ENCODE peak calls at places on chromosomes 2 and 18, in eight cellular contexts. S, P, Z, X, R, K, D and N are unnamed samples. For H3K27me3, the result is how much of the 10 kb centered on the place peaks cover.

GRCh38 chr2:113685471-113685870 is 58.4 kb downstream of the RABL2A start:
- DNase-seq in K (peak), X (peak), Z (no peak), R (no peak), S (no peak), D (no peak), P (no peak), N (no peak)

GRCh38 chr2:186342029-186342428 is 144.0 kb upstream of the ZC3H15 start:
- DNase-seq in X (no peak), D (no peak), Z (no peak), K (no peak), S (no peak), P (no peak), R (no peak), N (no peak)

GRCh38 chr2:16038586-16038985 is 98.2 kb downstream of the MYCN start:
- DNase-seq in P (no peak), S (no peak), Z (no peak), D (no peak), X (no peak), R (no peak), K (no peak), N (no peak)

GRCh38 chr2:36060133-36060532 is 295.4 kb upstream of the CRIM1 start:
- DNase-seq in X (no peak), S (no peak), K (no peak), R (no peak), D (no peak), P (no peak), Z (no peak), N (no peak)

GRCh38 chr2:137333386-137333972 is 568.1 kb downstream of the THSD7B start:
- DNase-seq in X (no peak), Z (no peak), D (no peak), P (no peak), K (peak), R (no peak), S (peak), N (no peak)

GRCh38 chr18:27803957-27804356 is 373.0 kb downstream of the CDH2 start:
- DNase-seq in S (peak), X (no peak), Z (no peak), D (no peak), P (no peak), R (no peak), K (peak), N (no peak)

GRCh38 chr2:228777855-228778355 is 493.2 kb downstream of the PID1 start:
- DNase-seq in S (no peak), Z (no peak), P (no peak), R (no peak), K (no peak), D (no peak), X (no peak), N (no peak)

GRCh38 chr18:57497372-57498294 is 62.5 kb downstream of the ONECUT2 start:
- DNase-seq in D (no peak), Z (no peak), R (no peak), S (peak), K (peak), P (no peak), X (no peak), N (no peak)

GRCh38 chr2:232588680-232589585 is 38.4 kb downstream of the EIF4E2 start:
- DNase-seq in D (peak), Z (no peak), P (peak), S (peak), K (peak), R (no peak), X (peak), N (no peak)

GRCh38 chr2:33223851-33224250 is 252.6 kb upstream of the RASGRP3 start:
- DNase-seq in S (no peak), X (no peak), R (no peak), K (peak), D (no peak), P (no peak), Z (no peak), N (no peak)

GRCh38 chr2:147844691-147845607 is at the start of gene ACVR2A:
- DNase-seq in K (peak), R (no peak), Z (no peak), X (peak), S (peak), D (peak), P (no peak), N (peak)

GRCh38 chr2:217685255-217685605 is 317.6 kb downstream of the TNS1 start:
- DNase-seq in D (peak), X (peak), P (peak), Z (peak), S (peak), K (peak), R (peak), N (peak)

GRCh38 chr2:172119089-172119488 is 16.4 kb upstream of the DLX2 start:
- DNase-seq in D (no peak), S (peak), R (no peak), K (peak), X (peak), Z (no peak), P (no peak), N (no peak)

GRCh38 chr2:110980613-110981062 is 140.1 kb upstream of the BCL2L11 start:
- DNase-seq in R (no peak), D (no peak), Z (no peak), X (no peak), K (no peak), P (no peak), S (no peak), N (no peak)

GRCh38 chr2:165203689-165204559 is at the start of gene SCN3A:
- DNase-seq in X (peak), Z (no peak), K (peak), S (peak), P (no peak), R (no peak), D (peak), N (peak)

GRCh38 chr2:216915548-216916128 is 55.8 kb upstream of the TNP1 start:
- DNase-seq in D (no peak), K (peak), S (no peak), P (no peak), X (no peak), Z (peak), R (no peak), N (no peak)

GRCh38 chr18:29181151-29181901 is 1004.4 kb upstream of the CDH2 start:
- DNase-seq in R (no peak), X (peak), K (peak), S (peak), P (peak), Z (no peak), D (peak), N (no peak)

GRCh38 chr2:64405476-64406406 is 48.2 kb upstream of the LGALSL start:
- DNase-seq in S (peak), D (peak), X (peak), Z (peak), R (no peak), P (no peak), K (peak), N (no peak)

GRCh38 chr2:232982926-232983668 is 30.0 kb downstream of the NGEF start:
- DNase-seq in R (no peak), S (no peak), D (no peak), X (no peak), K (no peak), P (no peak), Z (no peak), N (no peak)

GRCh38 chr2:186903183-186903582 is 54.2 kb upstream of the ZSWIM2 start:
- DNase-seq in S (no peak), R (no peak), Z (no peak), P (no peak), X (peak), K (peak), D (no peak), N (no peak)

GRCh38 chr2:219947575-219947974 is 320.1 kb downstream of the SLC4A3 start:
- DNase-seq in X (peak), P (no peak), K (peak), R (no peak), Z (no peak), S (no peak), D (no peak), N (no peak)

GRCh38 chr2:152336854-152337510 is 2.0 kb downstream of the FMNL2 start:
- DNase-seq in D (peak), Z (peak), R (peak), S (peak), K (peak), P (no peak), X (peak), N (no peak)

GRCh38 chr2:190627881-190628412 is 20.9 kb upstream of the NAB1 start:
- DNase-seq in X (no peak), R (no peak), K (peak), P (no peak), Z (no peak), D (no peak), S (no peak), N (peak)

GRCh38 chr2:878245-878930 is 72.3 kb upstream of the SNTG2 start:
- DNase-seq in K (no peak), R (no peak), Z (no peak), P (no peak), D (no peak), S (no peak), X (no peak), N (no peak)

GRCh38 chr2:72579595-72580180 is 246.1 kb downstream of the EXOC6B start:
- DNase-seq in R (no peak), P (no peak), Z (no peak), D (no peak), K (peak), X (peak), S (peak), N (peak)

GRCh38 chr2:150625300-150625699 is 137.8 kb upstream of the RND3 start:
- DNase-seq in R (no peak), P (no peak), Z (no peak), D (no peak), K (peak), S (peak), X (no peak), N (no peak)

GRCh38 chr18:44743626-44744025 is 62.9 kb downstream of the SETBP1 start:
- DNase-seq in P (no peak), D (no peak), S (no peak), X (no peak), R (no peak), Z (no peak), K (no peak), N (no peak)

GRCh38 chr2:127769587-127769986 is 41.4 kb downstream of the WDR33 start:
- DNase-seq in D (no peak), K (no peak), Z (no peak), P (no peak), S (no peak), X (no peak), R (no peak), N (no peak)

GRCh38 chr2:217979151-217979811 is 23.5 kb downstream of the TNS1 start:
- DNase-seq in D (no peak), X (peak), Z (peak), P (no peak), K (peak), S (no peak), R (no peak), N (no peak)

GRCh38 chr2:133504566-133505505 is 63.4 kb downstream of the NCKAP5 start:
- DNase-seq in S (peak), D (peak), R (peak), X (peak), K (no peak), P (no peak), Z (no peak), N (no peak)

GRCh38 chr2:84055816-84056215 is 403.3 kb downstream of the SUCLG1 start:
- DNase-seq in D (no peak), R (no peak), S (peak), K (no peak), Z (no peak), X (no peak), P (no peak), N (no peak)

GRCh38 chr18:53380063-53380639 is 844.3 kb downstream of the MBD2 start:
- DNase-seq in P (no peak), Z (no peak), D (no peak), X (peak), R (no peak), K (peak), S (peak), N (no peak)

GRCh38 chr18:31679806-31680793 is 4.3 kb downstream of the B4GALT6 start:
- DNase-seq in P (no peak), S (peak), X (no peak), K (no peak), D (peak), R (no peak), Z (no peak), N (no peak)

GRCh38 chr2:24486628-24487027 is 4.4 kb upstream of the NCOA1 start:
- DNase-seq in Z (no peak), D (no peak), S (no peak), R (no peak), P (no peak), X (no peak), K (no peak), N (no peak)
- H3K27me3 ChIP-seq in Z (under half), D (under half), S (under half), R (under half), P (under half), X (under half), K (under half), N (under half)

GRCh38 chr18:74949611-74950010 is 259.3 kb downstream of the PTGR3 start:
- DNase-seq in P (no peak), R (no peak), S (no peak), Z (no peak), X (no peak), D (no peak), K (no peak), N (no peak)
- H3K27me3 ChIP-seq in P (under half), R (under half), S (under half), Z (under half), X (under half), D (under half), K (under half), N (under half)

GRCh38 chr2:130754811-130755210 is 529 bp upstream of the AMER3 start:
- DNase-seq in S (no peak), R (no peak), Z (no peak), D (no peak), K (no peak), X (no peak), P (no peak), N (no peak)
- H3K27me3 ChIP-seq in S (under half), R (under half), Z (half or more), D (under half), K (under half), X (under half), P (under half), N (under half)

DNA sequence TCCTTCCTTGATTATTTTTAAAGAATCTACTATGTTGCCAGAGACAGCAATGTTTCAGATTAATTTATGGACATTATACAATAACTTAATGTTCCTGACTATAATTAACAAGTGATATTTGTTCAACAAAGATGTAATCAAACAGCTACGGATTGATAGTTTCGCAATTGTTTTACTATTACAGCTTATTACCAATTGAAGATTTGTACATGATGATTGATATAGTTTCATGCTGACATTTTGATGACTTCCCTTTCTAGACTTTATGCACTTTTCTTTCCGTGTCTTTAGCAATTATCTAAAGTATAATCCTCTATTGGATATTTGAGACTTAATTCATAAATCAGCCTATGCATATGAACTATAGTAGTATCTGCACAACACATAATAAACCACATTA is 6.5 kb downstream of the SP5 start:
- DNase-seq in S (no peak), Z (no peak), R (no peak), K (no peak), X (no peak), D (no peak), P (no peak), N (no peak)
- H3K27me3 ChIP-seq in S (under half), Z (half or more), R (under half), K (under half), X (under half), D (under half), P (under half), N (under half)

GRCh38 chr2:75199428-75200011 is at the start of gene TACR1:
- DNase-seq in P (no peak), D (peak), R (peak), Z (peak), X (peak), K (peak), S (peak), N (peak)
- H3K27me3 ChIP-seq in P (under half), D (under half), R (half or more), Z (half or more), X (under half), K (under half), S (under half), N (half or more)

GRCh38 chr2:65429799-65430514 is 2.4 kb downstream of the SPRED2 start:
- DNase-seq in P (no peak), D (peak), Z (no peak), K (peak), X (no peak), R (no peak), S (peak), N (no peak)

GRCh38 chr2:65434592-65435241 is 2.3 kb upstream of the SPRED2 start:
- DNase-seq in D (no peak), S (no peak), Z (no peak), X (no peak), P (no peak), R (no peak), K (no peak), N (no peak)

GRCh38 chr2:65430515-65431416 is 1.6 kb downstream of the SPRED2 start:
- DNase-seq in P (peak), X (peak), R (no peak), S (peak), D (peak), K (peak), Z (peak), N (peak)

GRCh38 chr2:65432227-65433190 is at the start of gene SPRED2:
- DNase-seq in X (peak), S (peak), D (peak), K (peak), R (peak), P (peak), Z (peak), N (peak)

DNA sequence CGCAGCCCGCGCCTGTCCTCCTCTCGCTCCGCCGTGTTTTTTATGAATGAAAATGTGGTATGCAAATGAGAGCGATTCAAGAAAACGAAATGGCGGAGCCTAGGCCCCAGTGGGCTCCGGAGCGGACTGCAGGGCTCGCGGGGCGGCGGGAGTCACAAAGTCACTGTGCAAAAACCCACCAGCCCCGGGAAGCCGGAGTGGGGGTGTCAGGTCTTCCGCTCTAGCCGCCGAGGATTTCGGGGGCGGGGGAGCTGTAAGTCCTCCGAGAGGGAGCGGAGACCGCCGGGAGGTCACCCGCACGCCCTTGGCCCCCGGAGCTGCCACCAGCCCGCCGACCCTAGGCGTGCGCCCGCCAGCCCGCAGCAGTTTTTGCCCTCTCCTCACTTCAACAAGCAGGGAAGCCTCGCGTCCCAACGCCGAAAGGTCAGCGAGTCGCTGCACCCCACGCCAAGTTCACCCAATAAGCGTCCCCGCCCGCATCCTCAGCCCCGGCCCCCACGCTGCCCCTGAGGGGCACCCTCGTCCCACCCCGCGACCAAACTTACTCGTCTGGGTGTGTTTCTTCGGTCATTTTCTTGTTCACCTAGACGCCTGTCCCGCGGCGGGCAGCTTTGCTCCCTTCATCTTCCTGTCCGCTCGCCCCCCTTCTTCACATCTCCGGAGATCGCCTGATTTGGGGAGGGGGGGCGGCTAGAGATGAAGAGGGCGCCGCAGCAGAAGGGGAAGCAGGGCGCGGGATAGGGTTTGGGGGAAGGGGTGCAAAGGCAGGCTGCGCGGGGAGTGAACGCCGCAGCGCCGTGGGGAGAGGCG is 777 bp downstream of the SPRED2 start:
- DNase-seq in X (peak), R (peak), D (peak), Z (peak), P (peak), S (peak), K (peak), N (peak)
- H3K27me3 ChIP-seq in X (under half), R (under half), D (under half), Z (under half), P (under half), S (under half), K (under half), N (under half)

DNA sequence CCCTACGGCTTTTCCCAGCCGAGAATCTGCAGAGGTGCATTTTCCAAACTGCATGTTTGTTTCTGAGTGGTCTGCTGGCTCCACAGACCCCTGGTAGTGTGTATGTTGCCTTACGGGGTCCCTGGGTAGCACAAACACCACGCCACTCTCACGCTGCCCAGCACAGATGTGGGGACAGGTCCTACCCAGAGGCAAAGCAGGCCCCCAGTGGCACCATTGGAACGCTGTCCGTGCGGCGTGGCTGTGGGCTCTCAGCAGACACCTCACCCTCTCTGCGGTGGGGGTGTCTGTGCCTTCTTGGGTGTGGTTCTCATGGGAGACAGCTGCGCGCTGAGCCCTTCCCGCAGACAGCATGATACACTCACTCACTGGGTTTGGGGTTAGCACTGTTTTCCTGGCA is 137.4 kb downstream of the NFATC1 start:
- DNase-seq in S (no peak), R (peak), P (no peak), K (no peak), X (no peak), D (peak), Z (peak), N (no peak)
- H3K27me3 ChIP-seq in S (under half), R (under half), P (under half), K (under half), X (under half), D (under half), Z (under half), N (under half)